ENCODE peak calls at places on chromosomes 13 and 19, in seven cellular contexts. X is A549, W is HCT116, Q is GM12878, M is K562, S is endothelial cell of umbilical vein, O is H1. L is an unnamed sample.

GRCh38 chr19:14339741-14340140 is 41.5 kb upstream of the ADGRE5 start:
- DNase-seq in X (no peak), W (no peak), Q (no peak), M (peak), S (no peak), O (no peak), L (no peak)

GRCh38 chr13:39249971-39250370 is 211.7 kb downstream of the NHLRC3 start:
- DNase-seq in X (no peak), W (no peak), Q (no peak), M (no peak), S (no peak), O (no peak), L (no peak)

GRCh38 chr13:30898721-30899188 is 7.3 kb upstream of the MEDAG start:
- DNase-seq in X (peak), W (no peak), Q (no peak), M (no peak), S (peak), O (no peak), L (no peak)

GRCh38 chr13:101449971-101450748 is 2.3 kb upstream of the ITGBL1 start:
- DNase-seq in X (peak), W (peak), Q (no peak), M (no peak), S (peak), O (no peak), L (no peak)

GRCh38 chr19:1584500-1585242 is 8.0 kb downstream of the MBD3 start:
- DNase-seq in X (no peak), W (no peak), Q (no peak), M (no peak), S (no peak), O (peak), L (no peak)

GRCh38 chr19:43651758-43652545 is 12.3 kb upstream of the CADM4 start:
- DNase-seq in X (peak), W (no peak), Q (no peak), M (peak), S (peak), O (peak), L (peak)

GRCh38 chr13:67139551-67139950 is 90.6 kb downstream of the PCDH9 start:
- DNase-seq in X (no peak), W (no peak), Q (no peak), M (no peak), S (no peak), O (no peak), L (no peak)

GRCh38 chr13:111360452-111360851 is 40.0 kb downstream of the TEX29 start:
- DNase-seq in X (no peak), W (no peak), Q (no peak), M (no peak), S (no peak), O (no peak), L (no peak)

GRCh38 chr13:26075498-26075897 is 23.7 kb upstream of the SHISA2 start:
- DNase-seq in X (no peak), W (no peak), Q (no peak), M (no peak), S (no peak), O (no peak), L (no peak)

GRCh38 chr13:77112961-77113360 is 86.0 kb upstream of the FBXL3 start:
- DNase-seq in X (no peak), W (no peak), Q (no peak), M (no peak), S (no peak), O (no peak), L (no peak)

GRCh38 chr13:79986890-79987289 is 354.0 kb downstream of the SPRY2 start:
- DNase-seq in X (no peak), W (no peak), Q (no peak), M (no peak), S (no peak), O (no peak), L (no peak)

GRCh38 chr19:11349171-11349570 is 2.9 kb downstream of the CCDC159 start:
- DNase-seq in X (no peak), W (no peak), Q (no peak), M (no peak), S (no peak), O (no peak), L (no peak)

GRCh38 chr13:47708386-47708785 is 292.7 kb downstream of the SUCLA2 start:
- DNase-seq in X (peak), W (no peak), Q (no peak), M (no peak), S (no peak), O (no peak), L (no peak)

GRCh38 chr19:44509478-44509877 is 9.2 kb upstream of the ZNF180 start:
- DNase-seq in X (no peak), W (no peak), Q (no peak), M (no peak), S (no peak), O (no peak), L (no peak)

GRCh38 chr13:29925457-29925856 is 75.0 kb upstream of the UBL3 start:
- DNase-seq in X (peak), W (no peak), Q (no peak), M (no peak), S (peak), O (no peak), L (peak)

GRCh38 chr19:10888421-10888866 is 17.1 kb downstream of the CARM1 start:
- DNase-seq in X (no peak), W (no peak), Q (no peak), M (no peak), S (no peak), O (no peak), L (no peak)

GRCh38 chr19:35720163-35720524 is 2.3 kb downstream of the KMT2B start:
- DNase-seq in X (no peak), W (no peak), Q (no peak), M (no peak), S (no peak), O (no peak), L (no peak)

GRCh38 chr13:49935171-49936084 is 712 bp downstream of the SPRYD7 start:
- DNase-seq in X (peak), W (peak), Q (no peak), M (peak), S (peak), O (no peak), L (peak)

GRCh38 chr13:106349080-106349841 is 186.2 kb downstream of the EFNB2 start:
- DNase-seq in X (no peak), W (peak), Q (no peak), M (no peak), S (peak), O (peak), L (no peak)

GRCh38 chr19:961866-962620 is 22.1 kb upstream of the WDR18 start:
- DNase-seq in X (peak), W (no peak), Q (no peak), M (peak), S (no peak), O (no peak), L (no peak)

GRCh38 chr13:109725995-109726637 is 60.3 kb downstream of the IRS2 start:
- DNase-seq in X (no peak), W (no peak), Q (no peak), M (no peak), S (no peak), O (no peak), L (no peak)

GRCh38 chr13:30373727-30374126 is 48.6 kb upstream of the UBE2L5 start:
- DNase-seq in X (no peak), W (no peak), Q (peak), M (no peak), S (no peak), O (no peak), L (peak)

GRCh38 chr19:41133260-41133659 is 19.0 kb downstream of the CYP2F1 start:
- DNase-seq in X (no peak), W (no peak), Q (no peak), M (no peak), S (no peak), O (no peak), L (no peak)

GRCh38 chr13:97440598-97440997 is 6.6 kb downstream of the RAP2A start:
- DNase-seq in X (no peak), W (no peak), Q (no peak), M (no peak), S (no peak), O (no peak), L (no peak)

GRCh38 chr13:28357846-28358496 is 137.0 kb downstream of the FLT1 start:
- DNase-seq in X (no peak), W (no peak), Q (no peak), M (no peak), S (peak), O (no peak), L (no peak)

GRCh38 chr19:14450168-14450874 is 17.2 kb downstream of the PKN1 start:
- DNase-seq in X (peak), W (peak), Q (no peak), M (peak), S (peak), O (peak), L (peak)

GRCh38 chr19:30227661-30228112 is 144.5 kb upstream of the ZNF536 start:
- DNase-seq in X (peak), W (peak), Q (no peak), M (peak), S (peak), O (peak), L (peak)

GRCh38 chr13:27405521-27406134 is 18.8 kb upstream of the GTF3A start:
- DNase-seq in X (no peak), W (no peak), Q (no peak), M (peak), S (no peak), O (no peak), L (no peak)

GRCh38 chr19:10514211-10515145 is 2.8 kb downstream of the S1PR5 start:
- DNase-seq in X (no peak), W (no peak), Q (no peak), M (no peak), S (no peak), O (peak), L (no peak)

GRCh38 chr19:54207908-54208783 is 7.5 kb downstream of the RPS9 start:
- DNase-seq in X (peak), W (no peak), Q (peak), M (peak), S (peak), O (peak), L (peak)

GRCh38 chr19:50358483-50359431 is 6.7 kb downstream of the NAPSA start:
- DNase-seq in X (no peak), W (no peak), Q (peak), M (peak), S (peak), O (no peak), L (no peak)

GRCh38 chr19:18008814-18009213 is 844 bp downstream of the ARRDC2 start:
- DNase-seq in X (no peak), W (no peak), Q (no peak), M (peak), S (no peak), O (no peak), L (no peak)

GRCh38 chr19:18006895-18007604 is 920 bp upstream of the ARRDC2 start:
- DNase-seq in X (peak), W (no peak), Q (no peak), M (peak), S (peak), O (peak), L (peak)

GRCh38 chr19:18007605-18007938 is 398 bp upstream of the ARRDC2 start:
- DNase-seq in X (no peak), W (no peak), Q (no peak), M (no peak), S (no peak), O (no peak), L (no peak)

GRCh38 chr19:18009412-18010066 is 1.6 kb downstream of the ARRDC2 start:
- DNase-seq in X (no peak), W (no peak), Q (no peak), M (peak), S (no peak), O (no peak), L (peak)

GRCh38 chr19:18007939-18008673 is at the start of gene ARRDC2:
- DNase-seq in X (no peak), W (no peak), Q (no peak), M (peak), S (peak), O (peak), L (peak)
- TF ChIP-seq POLR2A in X (no peak), W (no peak), Q (peak), M (no peak), S (peak), O (peak), L (no peak)

GRCh38 chr19:48629297-48629598 is 7.9 kb downstream of the DBP start:
- DNase-seq in X (no peak), W (no peak), Q (no peak), M (no peak), S (no peak), O (no peak), L (peak)
- H3K4me3 ChIP-seq in X (no peak), W (no peak), Q (no peak), M (no peak), S (no peak), O (no peak), L (no peak)

GRCh38 chr19:6736169-6736916 is 1.0 kb downstream of the GPR108 start:
- DNase-seq in X (peak), W (peak), Q (peak), M (no peak), S (peak), O (peak), L (peak)
- TF ChIP-seq MAX in X (peak), W (no peak), Q (no peak), M (peak), S (no peak), O (peak), L (peak)

GRCh38 chr19:16076154-16076957 is at the start of gene TPM4:
- DNase-seq in X (peak), W (peak), Q (peak), M (peak), S (peak), O (peak), L (peak)
- TF ChIP-seq POLR2A in X (peak), W (peak), Q (peak), M (peak), S (peak), O (peak), L (peak)

GRCh38 chr13:113045214-113046007 is 60.2 kb upstream of the F7 start:
- DNase-seq in X (no peak), W (no peak), Q (no peak), M (no peak), S (no peak), O (no peak), L (no peak)
- H3K4me3 ChIP-seq in X (no peak), W (no peak), Q (no peak), M (no peak), S (no peak), O (no peak), L (no peak)